ENCODE peak calls at places on chromosomes 16 and 17, in nine cellular contexts. One of them, this sample, is unnamed.
A peak's percentile ranks its signal among the peaks of the same experiment; 100 is the strongest.

GRCh38 chr17:77602062-77602746 is 356.3 kb upstream of the TNRC6C start:
- DNase-seq in left lung: no peak
- DNase-seq in ELR: peak; percentile 26
- DNase-seq in NCI-H1694 treated with DMSO at 0.1 percent for 48 hours: no peak
- DNase-seq in hippocampal formation: no peak
- DNase-seq in CD4-positive, alpha-beta memory T cell: no peak
- DNase-seq in NCI-H1436: no peak
- DNase-seq in NCI-H1092: no peak
- DNase-seq in IMR-90: peak; percentile 29
- DNase-seq in this sample: peak; percentile 89

GRCh38 chr16:2102471-2102870 is 33.2 kb downstream of the PKD1 start:
- DNase-seq in CD4-positive, alpha-beta memory T cell: no peak
- DNase-seq in left lung: no peak
- DNase-seq in NCI-H1436: no peak
- DNase-seq in IMR-90: no peak
- DNase-seq in NCI-H1694 treated with DMSO at 0.1 percent for 48 hours: no peak
- DNase-seq in hippocampal formation: no peak
- DNase-seq in ELR: no peak
- DNase-seq in NCI-H1092: no peak
- DNase-seq in this sample: no peak

GRCh38 chr17:17749921-17750320 is 68.7 kb downstream of the RAI1 start:
- DNase-seq in ELR: peak; percentile 59
- DNase-seq in CD4-positive, alpha-beta memory T cell: peak; percentile 60
- DNase-seq in hippocampal formation: peak; percentile 58
- DNase-seq in NCI-H1694 treated with DMSO at 0.1 percent for 48 hours: peak; percentile 41
- DNase-seq in NCI-H1092: no peak
- DNase-seq in left lung: no peak
- DNase-seq in IMR-90: peak; percentile 43
- DNase-seq in NCI-H1436: peak; percentile 79
- DNase-seq in this sample: no peak

GRCh38 chr17:40190197-40191021 is 13.1 kb downstream of the RAPGEFL1 start:
- DNase-seq in NCI-H1436: peak; percentile 70
- DNase-seq in IMR-90: no peak
- DNase-seq in ELR: peak; percentile 63
- DNase-seq in hippocampal formation: no peak
- DNase-seq in left lung: no peak
- DNase-seq in CD4-positive, alpha-beta memory T cell: peak; percentile 14
- DNase-seq in NCI-H1092: peak; percentile 65
- DNase-seq in NCI-H1694 treated with DMSO at 0.1 percent for 48 hours: peak; percentile 57
- DNase-seq in this sample: no peak

GRCh38 chr16:60077791-60078280 is 1343.7 kb upstream of the GOT2 start:
- DNase-seq in NCI-H1694 treated with DMSO at 0.1 percent for 48 hours: no peak
- DNase-seq in ELR: no peak
- DNase-seq in CD4-positive, alpha-beta memory T cell: no peak
- DNase-seq in left lung: no peak
- DNase-seq in hippocampal formation: no peak
- DNase-seq in NCI-H1092: no peak
- DNase-seq in NCI-H1436: no peak
- DNase-seq in IMR-90: no peak
- DNase-seq in this sample: no peak

GRCh38 chr16:77660311-77660710 is 62.0 kb upstream of the NUDT7 start:
- DNase-seq in ELR: peak; percentile 22
- DNase-seq in NCI-H1694 treated with DMSO at 0.1 percent for 48 hours: peak; percentile 1
- DNase-seq in hippocampal formation: no peak
- DNase-seq in left lung: no peak
- DNase-seq in NCI-H1436: peak; percentile 58
- DNase-seq in NCI-H1092: no peak
- DNase-seq in IMR-90: peak; percentile 52
- DNase-seq in CD4-positive, alpha-beta memory T cell: no peak
- DNase-seq in this sample: no peak

GRCh38 chr17:28147026-28147425 is 104.5 kb downstream of the NLK start:
- DNase-seq in IMR-90: peak; percentile 56
- DNase-seq in NCI-H1092: peak; percentile 47
- DNase-seq in CD4-positive, alpha-beta memory T cell: no peak
- DNase-seq in ELR: no peak
- DNase-seq in NCI-H1694 treated with DMSO at 0.1 percent for 48 hours: no peak
- DNase-seq in NCI-H1436: peak; percentile 89
- DNase-seq in hippocampal formation: no peak
- DNase-seq in left lung: no peak
- DNase-seq in this sample: no peak

GRCh38 chr17:62163847-62164246 is 98.8 kb upstream of the MED13 start:
- DNase-seq in NCI-H1694 treated with DMSO at 0.1 percent for 48 hours: no peak
- DNase-seq in NCI-H1436: no peak
- DNase-seq in ELR: no peak
- DNase-seq in NCI-H1092: no peak
- DNase-seq in IMR-90: no peak
- DNase-seq in hippocampal formation: no peak
- DNase-seq in CD4-positive, alpha-beta memory T cell: no peak
- DNase-seq in left lung: no peak
- DNase-seq in this sample: no peak

GRCh38 chr17:48725005-48725293 is 2.0 kb downstream of the PRAC2 start:
- DNase-seq in ELR: no peak
- DNase-seq in left lung: no peak
- DNase-seq in NCI-H1694 treated with DMSO at 0.1 percent for 48 hours: no peak
- DNase-seq in IMR-90: no peak
- DNase-seq in NCI-H1436: no peak
- DNase-seq in NCI-H1092: no peak
- DNase-seq in hippocampal formation: no peak
- DNase-seq in CD4-positive, alpha-beta memory T cell: no peak
- DNase-seq in this sample: no peak

GRCh38 chr17:73879987-73880386 is 235.7 kb upstream of the SDK2 start:
- DNase-seq in IMR-90: no peak
- DNase-seq in CD4-positive, alpha-beta memory T cell: no peak
- DNase-seq in NCI-H1694 treated with DMSO at 0.1 percent for 48 hours: no peak
- DNase-seq in ELR: no peak
- DNase-seq in left lung: no peak
- DNase-seq in NCI-H1092: no peak
- DNase-seq in NCI-H1436: no peak
- DNase-seq in hippocampal formation: no peak
- DNase-seq in this sample: no peak

GRCh38 chr16:80006175-80006895 is 405.8 kb upstream of the MAF start:
- DNase-seq in left lung: no peak
- DNase-seq in ELR: peak; percentile 80
- DNase-seq in NCI-H1694 treated with DMSO at 0.1 percent for 48 hours: no peak
- DNase-seq in IMR-90: peak; percentile 35
- DNase-seq in NCI-H1092: no peak
- DNase-seq in NCI-H1436: no peak
- DNase-seq in hippocampal formation: no peak
- DNase-seq in CD4-positive, alpha-beta memory T cell: no peak
- DNase-seq in this sample: no peak

GRCh38 chr17:70913086-70913485 is 743.8 kb downstream of the KCNJ2 start:
- DNase-seq in hippocampal formation: no peak
- DNase-seq in ELR: no peak
- DNase-seq in CD4-positive, alpha-beta memory T cell: no peak
- DNase-seq in NCI-H1436: no peak
- DNase-seq in IMR-90: peak; percentile 32
- DNase-seq in left lung: no peak
- DNase-seq in NCI-H1092: no peak
- DNase-seq in NCI-H1694 treated with DMSO at 0.1 percent for 48 hours: no peak
- DNase-seq in this sample: no peak

GRCh38 chr17:43645765-43646481 is 15.8 kb downstream of the MEOX1 start:
- DNase-seq in CD4-positive, alpha-beta memory T cell: no peak
- DNase-seq in NCI-H1436: no peak
- DNase-seq in NCI-H1694 treated with DMSO at 0.1 percent for 48 hours: no peak
- DNase-seq in left lung: peak; percentile 84
- DNase-seq in IMR-90: no peak
- DNase-seq in hippocampal formation: no peak
- DNase-seq in ELR: peak; percentile 56
- DNase-seq in NCI-H1092: no peak
- DNase-seq in this sample: peak; percentile 89

GRCh38 chr17:43532581-43532980 is 13.6 kb downstream of the ETV4 start:
- DNase-seq in NCI-H1092: no peak
- DNase-seq in NCI-H1694 treated with DMSO at 0.1 percent for 48 hours: no peak
- DNase-seq in hippocampal formation: no peak
- DNase-seq in IMR-90: no peak
- DNase-seq in CD4-positive, alpha-beta memory T cell: no peak
- DNase-seq in left lung: peak; percentile 78
- DNase-seq in ELR: no peak
- DNase-seq in NCI-H1436: no peak
- DNase-seq in this sample: no peak

GRCh38 chr17:81037783-81038733 is 3.1 kb downstream of the BAIAP2 start:
- DNase-seq in hippocampal formation: no peak
- DNase-seq in NCI-H1436: no peak
- DNase-seq in left lung: peak; percentile 79
- DNase-seq in IMR-90: no peak
- DNase-seq in CD4-positive, alpha-beta memory T cell: no peak
- DNase-seq in ELR: no peak
- DNase-seq in NCI-H1694 treated with DMSO at 0.1 percent for 48 hours: no peak
- DNase-seq in NCI-H1092: no peak
- DNase-seq in this sample: no peak